ENCODE peak calls at places on chromosomes 7 and 10, in ten cellular contexts. P is tibial artery, Z is K562, E is body of pancreas, X is Peyer's patch, I is hepatocyte, B is colonic mucosa, Y is upper lobe of right lung, V is uterus, A is ascending aorta. J is an unnamed sample.
A peak's percentile ranks its signal among the peaks of the same experiment; 100 is the strongest.

GRCh38 chr7:133207687-133208086 is 45.2 kb upstream of the EXOC4 start:
- DNase-seq in B (no peak), P (no peak), V (no peak), Y (no peak), I (peak; percentile 29), Z (peak; percentile 60), E (no peak), X (no peak), A (no peak), J (no peak)

GRCh38 chr10:201328-201771 is 66.1 kb downstream of the ZMYND11 start:
- DNase-seq in Y (no peak), B (no peak), Z (no peak), X (no peak), I (no peak), P (no peak), E (no peak), A (no peak), V (no peak), J (no peak)

GRCh38 chr7:70044064-70044463 is 445.8 kb downstream of the AUTS2 start:
- DNase-seq in I (peak; percentile 45), X (no peak), Y (no peak), E (no peak), V (peak; percentile 28), P (no peak), B (peak; percentile 19), A (no peak), Z (no peak), J (no peak)

GRCh38 chr10:21014141-21014540 is 117.0 kb upstream of the NEBL start:
- DNase-seq in I (no peak), E (no peak), B (no peak), X (no peak), V (no peak), P (no peak), A (no peak), Z (no peak), Y (no peak), J (no peak)

GRCh38 chr7:142754681-142755575 is 5.7 kb downstream of the PRSS1 start:
- DNase-seq in E (peak; percentile 73), Y (no peak), P (no peak), B (no peak), X (no peak), A (no peak), I (no peak), Z (no peak), V (no peak), J (no peak)

GRCh38 chr10:50572017-50572491 is 51.7 kb downstream of the SGMS1 start:
- DNase-seq in Y (no peak), I (peak; percentile 37), P (no peak), A (no peak), E (no peak), X (no peak), V (no peak), B (no peak), Z (no peak), J (peak; percentile 87)

GRCh38 chr10:6640433-6641040 is 60.5 kb upstream of the PRKCQ start:
- DNase-seq in I (no peak), P (no peak), B (no peak), Z (no peak), Y (no peak), X (no peak), V (no peak), A (no peak), E (no peak), J (no peak)

GRCh38 chr7:11833431-11833830 is 1.4 kb upstream of the THSD7A start:
- DNase-seq in V (no peak), B (no peak), P (no peak), Y (no peak), A (no peak), E (no peak), Z (no peak), I (no peak), X (no peak), J (no peak)

GRCh38 chr10:84534168-84534567 is 205.8 kb downstream of the CCSER2 start:
- DNase-seq in Y (no peak), Z (peak; percentile 21), X (no peak), A (no peak), B (no peak), I (no peak), V (no peak), E (no peak), P (no peak), J (no peak)

GRCh38 chr7:918118-918425 is 36.4 kb downstream of the ADAP1 start:
- DNase-seq in V (peak; percentile 3), A (no peak), Z (no peak), X (no peak), Y (peak; percentile 29), P (peak; percentile 41), E (no peak), B (no peak), I (no peak), J (no peak)

GRCh38 chr7:150800576-150801241 is at the start of gene TMEM176A:
- DNase-seq in B (peak; percentile 61), E (peak; percentile 25), X (no peak), P (no peak), A (no peak), I (peak; percentile 70), Z (no peak), Y (no peak), V (no peak), J (no peak)

DNA sequence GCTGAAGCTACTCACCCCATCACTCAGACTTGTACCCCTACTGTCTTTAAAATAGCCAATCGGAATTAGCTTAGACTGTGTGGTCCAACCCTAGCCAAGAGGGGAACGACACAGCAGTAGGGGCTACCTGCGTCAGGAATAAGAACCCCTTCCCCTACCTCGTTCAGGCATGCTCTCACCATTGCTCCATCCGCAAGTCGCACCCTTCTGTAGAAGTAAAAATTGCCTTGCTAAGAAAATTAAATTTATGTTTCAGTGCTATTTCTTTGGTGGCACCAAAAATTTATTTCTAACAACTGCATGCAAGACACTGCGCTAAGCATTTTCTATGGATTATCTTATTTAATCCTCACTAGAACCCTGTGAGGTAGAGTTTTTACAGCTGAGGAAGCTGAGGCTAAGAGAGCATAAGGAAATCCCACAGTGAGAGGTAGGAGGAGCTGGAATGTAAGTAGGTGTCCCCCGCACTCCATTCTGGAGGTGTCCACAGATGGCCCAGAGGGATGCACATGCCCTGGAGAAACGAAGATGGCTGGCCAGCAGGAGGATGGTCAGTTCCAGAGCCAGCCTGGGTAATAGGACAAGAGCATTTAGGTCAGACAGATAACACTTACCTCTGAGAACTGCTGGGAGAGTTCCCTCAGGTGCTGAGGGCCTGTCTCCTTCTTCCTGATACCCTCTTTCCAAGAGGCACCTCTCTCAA is 15.3 kb upstream of the CACUL1 start:
- DNase-seq in B (no peak), Y (no peak), I (no peak), Z (no peak), E (no peak), P (no peak), X (no peak), V (no peak), A (no peak), J (no peak)
- TF ChIP-seq CTCF in B (no peak), Y (no peak), I (no peak), Z (no peak), E (no peak), P (no peak), X (no peak), V (no peak), A (no peak), J (no peak)

DNA sequence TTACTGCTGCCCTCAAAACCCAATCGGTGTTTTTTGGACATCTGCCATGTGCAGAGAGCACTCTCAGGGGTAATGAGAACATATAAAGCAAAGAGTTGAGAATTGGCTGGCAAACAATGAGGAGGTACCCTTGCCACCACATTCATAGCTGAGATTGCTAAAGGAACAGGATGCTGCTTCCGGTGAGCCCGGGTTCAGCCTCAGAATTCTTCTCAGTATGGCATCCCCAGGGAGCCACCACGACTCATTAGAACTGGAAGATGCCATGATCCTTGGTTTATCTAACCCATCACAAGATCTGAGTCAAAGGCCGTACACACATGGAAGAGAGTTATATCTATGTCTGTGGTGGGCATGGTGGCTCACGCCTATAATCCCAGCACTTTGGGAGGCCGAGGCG is 174.4 kb downstream of the ARID5B start:
- DNase-seq in P (no peak), X (no peak), B (no peak), V (no peak), A (no peak), Y (no peak), E (no peak), I (no peak), Z (no peak), J (no peak)
- H3K4me1 ChIP-seq in P (peaks cover 96% of the 10 kb centered on the region), X (peaks cover 5% of the 10 kb centered on the region), B (no peaks in the 10 kb centered on the region), V (peaks cover 18% of the 10 kb centered on the region), A (peaks cover 20% of the 10 kb centered on the region), Y (peaks cover 33% of the 10 kb centered on the region), E (peaks cover 22% of the 10 kb centered on the region), I (peaks cover 23% of the 10 kb centered on the region), Z (no peaks in the 10 kb centered on the region), J (peaks cover 32% of the 10 kb centered on the region)

GRCh38 chr10:127563718-127564553 is 14.8 kb downstream of the NPS start:
- DNase-seq in P (no peak), Y (peak; percentile 79), V (no peak), X (no peak), A (no peak), Z (peak; percentile 13), I (peak; percentile 29), E (peak; percentile 29), B (peak; percentile 42), J (no peak)
- TF ChIP-seq CTCF in P (no peak), Y (peak; percentile 69), V (no peak), X (peak; percentile 21), A (no peak), Z (no peak), I (peak; percentile 38), E (peak; percentile 52), B (peak; percentile 67), J (peak; percentile 58)

GRCh38 chr10:95506056-95506737 is 55.0 kb downstream of the SORBS1 start:
- DNase-seq in I (no peak), V (no peak), B (no peak), E (no peak), Z (no peak), P (no peak), X (no peak), A (no peak), Y (no peak), J (no peak)

GRCh38 chr10:95511314-95511713 is 49.9 kb downstream of the SORBS1 start:
- DNase-seq in A (no peak), X (no peak), E (no peak), I (no peak), V (no peak), Z (no peak), B (no peak), P (no peak), Y (no peak), J (no peak)

GRCh38 chr10:95509281-95509680 is 51.9 kb downstream of the SORBS1 start:
- DNase-seq in A (no peak), V (no peak), P (no peak), X (no peak), I (no peak), B (no peak), E (no peak), Y (no peak), Z (no peak), J (no peak)

GRCh38 chr10:95505641-95506040 is 55.5 kb downstream of the SORBS1 start:
- DNase-seq in E (no peak), X (no peak), A (no peak), V (no peak), B (no peak), Z (no peak), Y (no peak), P (no peak), I (no peak), J (no peak)

DNA sequence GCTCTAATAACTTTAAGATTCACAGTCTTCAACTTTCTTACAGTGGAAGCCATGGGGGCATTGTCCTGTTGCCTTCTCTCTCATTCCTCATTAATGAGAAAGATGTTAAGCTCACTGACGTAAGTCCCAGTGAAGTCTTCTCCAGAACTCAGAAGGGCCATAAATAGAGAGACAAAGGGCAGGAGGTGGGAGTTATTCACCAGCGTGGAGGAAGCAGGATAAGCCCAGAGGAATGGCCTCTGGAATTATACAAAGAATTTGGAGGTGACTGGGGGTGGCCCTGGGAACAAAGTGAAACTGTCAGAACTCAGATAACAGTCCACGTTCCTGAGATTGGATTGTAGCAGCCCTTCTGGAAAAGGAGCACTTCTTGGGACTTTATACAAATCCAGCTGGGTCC is 52.4 kb downstream of the SORBS1 start:
- DNase-seq in Y (no peak), E (no peak), B (no peak), X (no peak), P (no peak), A (no peak), I (peak; percentile 54), Z (no peak), V (peak; percentile 50), J (peak; percentile 69)
- H3K4me1 ChIP-seq in Y (peaks cover 22% of the 10 kb centered on the region), E (peaks cover 56% of the 10 kb centered on the region), B (no peaks in the 10 kb centered on the region), X (no peaks in the 10 kb centered on the region), P (peaks cover 90% of the 10 kb centered on the region), A (peaks cover 17% of the 10 kb centered on the region), I (peaks cover 5% of the 10 kb centered on the region), Z (peaks cover 7% of the 10 kb centered on the region), V (no peaks in the 10 kb centered on the region), J (peaks cover 46% of the 10 kb centered on the region)

J was measured in Caco-2.